ENCODE peak calls at places on chromosomes 3 and 15, in ten cellular contexts. N is WERI-Rb-1; F is heart left ventricle; P is CD8-positive, alpha-beta memory T cell; Z is small intestine; L is upper lobe of left lung; W is sigmoid colon; O is mesendoderm; U is mesenchymal stem cell; G is right cardiac atrium. K is an unnamed sample.

GRCh38 chr15:56996093-56996492 is 77.6 kb downstream of the TCF12 start:
- DNase-seq in N (no peak), F (no peak), P (no peak), Z (no peak), L (no peak), W (no peak), O (no peak), U (no peak), G (no peak), K (no peak)

GRCh38 chr3:45870099-45870498 is 16.2 kb upstream of the CCR9 start:
- DNase-seq in N (no peak), F (no peak), P (peak; percentile 57), Z (peak; percentile 48), L (no peak), W (no peak), O (no peak), U (no peak), G (no peak), K (no peak)

GRCh38 chr3:79729096-79729495 is 38.7 kb downstream of the ROBO1 start:
- DNase-seq in N (no peak), F (no peak), P (no peak), Z (no peak), L (no peak), W (no peak), O (no peak), U (no peak), G (no peak), K (peak; percentile 85)

GRCh38 chr15:63601727-63602185 is 4.6 kb downstream of the FBXL22 start:
- DNase-seq in N (no peak), F (no peak), P (no peak), Z (peak; percentile 73), L (peak; percentile 72), W (no peak), O (no peak), U (no peak), G (no peak), K (no peak)

GRCh38 chr15:87710406-87710805 is 546.1 kb downstream of the NTRK3 start:
- DNase-seq in N (no peak), F (no peak), P (no peak), Z (no peak), L (no peak), W (peak; percentile 89), O (no peak), U (peak; percentile 64), G (peak; percentile 56), K (no peak)

GRCh38 chr3:184712248-184712559 is 340 bp upstream of the MAGEF1 start:
- DNase-seq in N (no peak), F (no peak), P (no peak), Z (no peak), L (no peak), W (no peak), O (no peak), U (no peak), G (no peak), K (no peak)

GRCh38 chr3:115381573-115381912 is 234.5 kb upstream of the ZBTB20 start:
- DNase-seq in N (no peak), F (peak; percentile 82), P (no peak), Z (no peak), L (no peak), W (no peak), O (no peak), U (no peak), G (peak; percentile 72), K (no peak)

GRCh38 chr3:28867836-28868235 is 413.0 kb upstream of the RBMS3 start:
- DNase-seq in N (no peak), F (no peak), P (no peak), Z (no peak), L (no peak), W (no peak), O (no peak), U (no peak), G (no peak), K (no peak)

GRCh38 chr3:83873550-83873949 is 1085.2 kb upstream of the CADM2 start:
- DNase-seq in N (no peak), F (no peak), P (no peak), Z (no peak), L (no peak), W (no peak), O (no peak), U (peak; percentile 13), G (no peak), K (no peak)

GRCh38 chr3:194688946-194689345 is 3.3 kb downstream of the FAM43A start:
- DNase-seq in N (no peak), F (no peak), P (no peak), Z (no peak), L (no peak), W (no peak), O (no peak), U (no peak), G (no peak), K (no peak)

GRCh38 chr3:194686816-194687637 is 1.3 kb downstream of the FAM43A start:
- DNase-seq in N (no peak), F (peak; percentile 72), P (no peak), Z (no peak), L (peak; percentile 92), W (peak; percentile 81), O (peak; percentile 84), U (peak; percentile 71), G (peak; percentile 65), K (no peak)

GRCh38 chr3:194686414-194686815 is 732 bp downstream of the FAM43A start:
- DNase-seq in N (no peak), F (no peak), P (no peak), Z (no peak), L (no peak), W (no peak), O (no peak), U (no peak), G (no peak), K (no peak)

GRCh38 chr3:194688207-194688711 is 2.6 kb downstream of the FAM43A start:
- DNase-seq in N (no peak), F (peak; percentile 66), P (peak; percentile 4), Z (no peak), L (no peak), W (peak; percentile 75), O (peak; percentile 86), U (peak; percentile 46), G (peak; percentile 37), K (no peak)

GRCh38 chr3:194687638-194688206 is 2.0 kb downstream of the FAM43A start:
- DNase-seq in N (no peak), F (peak; percentile 82), P (peak; percentile 62), Z (peak; percentile 64), L (peak; percentile 94), W (peak; percentile 86), O (peak; percentile 97), U (peak; percentile 86), G (peak; percentile 86), K (peak; percentile 37)
- H3K27ac ChIP-seq in N (no peak overlapping the region), F (peak overlapping the region; percentile 90), P (peak overlapping the region; percentile 54), Z (peak overlapping the region; percentile 89), L (peak overlapping the region; percentile 86), W (peak overlapping the region; percentile 87), O (peak overlapping the region; percentile 83), U (no peak overlapping the region), G (peak overlapping the region; percentile 49), K (peak overlapping the region; percentile 34)

GRCh38 chr3:94896994-94897393 is 834.1 kb downstream of the NSUN3 start:
- DNase-seq in N (no peak), F (no peak), P (no peak), Z (no peak), L (no peak), W (no peak), O (no peak), U (no peak), G (no peak), K (no peak)
- H3K27ac ChIP-seq in N (no peak overlapping the region), F (no peak overlapping the region), P (no peak overlapping the region), Z (no peak overlapping the region), L (no peak overlapping the region), W (no peak overlapping the region), O (no peak overlapping the region), U (no peak overlapping the region), G (no peak overlapping the region), K (no peak overlapping the region)

GRCh38 chr3:47761046-47761445 is 20.6 kb downstream of the SMARCC1 start:
- DNase-seq in N (no peak), F (no peak), P (no peak), Z (no peak), L (no peak), W (no peak), O (no peak), U (no peak), G (no peak), K (no peak)

GRCh38 chr3:47766186-47766585 is 15.5 kb downstream of the SMARCC1 start:
- DNase-seq in N (no peak), F (no peak), P (no peak), Z (no peak), L (no peak), W (no peak), O (no peak), U (no peak), G (no peak), K (no peak)

GRCh38 chr3:47758261-47759025 is 23.2 kb downstream of the SMARCC1 start:
- DNase-seq in N (no peak), F (no peak), P (no peak), Z (no peak), L (no peak), W (no peak), O (no peak), U (no peak), G (no peak), K (no peak)

DNA sequence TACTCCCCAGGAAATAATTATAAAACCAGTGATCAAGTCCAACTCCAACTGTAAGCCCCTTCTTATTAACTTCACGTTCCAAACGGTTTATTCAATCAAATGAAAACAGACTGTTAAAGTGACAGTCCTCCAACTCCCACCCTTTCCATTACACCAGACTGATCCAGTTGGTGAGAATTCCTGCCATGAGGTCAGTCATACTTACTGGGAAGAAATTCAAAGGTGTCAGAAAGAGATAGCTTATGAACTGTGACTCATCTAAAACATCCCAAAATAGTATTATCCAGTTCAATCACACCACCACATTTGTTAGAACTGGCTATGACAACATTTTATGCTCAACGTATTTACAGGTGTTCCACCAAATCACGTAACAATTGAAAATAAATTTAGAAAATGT is 19.5 kb downstream of the SMARCC1 start:
- DNase-seq in N (no peak), F (no peak), P (no peak), Z (no peak), L (no peak), W (no peak), O (no peak), U (no peak), G (no peak), K (no peak)
- H3K27ac ChIP-seq in N (no peak overlapping the region), F (no peak overlapping the region), P (peak overlapping the region; percentile 46), Z (no peak overlapping the region), L (no peak overlapping the region), W (no peak overlapping the region), O (no peak overlapping the region), U (no peak overlapping the region), G (no peak overlapping the region), K (no peak overlapping the region)

DNA sequence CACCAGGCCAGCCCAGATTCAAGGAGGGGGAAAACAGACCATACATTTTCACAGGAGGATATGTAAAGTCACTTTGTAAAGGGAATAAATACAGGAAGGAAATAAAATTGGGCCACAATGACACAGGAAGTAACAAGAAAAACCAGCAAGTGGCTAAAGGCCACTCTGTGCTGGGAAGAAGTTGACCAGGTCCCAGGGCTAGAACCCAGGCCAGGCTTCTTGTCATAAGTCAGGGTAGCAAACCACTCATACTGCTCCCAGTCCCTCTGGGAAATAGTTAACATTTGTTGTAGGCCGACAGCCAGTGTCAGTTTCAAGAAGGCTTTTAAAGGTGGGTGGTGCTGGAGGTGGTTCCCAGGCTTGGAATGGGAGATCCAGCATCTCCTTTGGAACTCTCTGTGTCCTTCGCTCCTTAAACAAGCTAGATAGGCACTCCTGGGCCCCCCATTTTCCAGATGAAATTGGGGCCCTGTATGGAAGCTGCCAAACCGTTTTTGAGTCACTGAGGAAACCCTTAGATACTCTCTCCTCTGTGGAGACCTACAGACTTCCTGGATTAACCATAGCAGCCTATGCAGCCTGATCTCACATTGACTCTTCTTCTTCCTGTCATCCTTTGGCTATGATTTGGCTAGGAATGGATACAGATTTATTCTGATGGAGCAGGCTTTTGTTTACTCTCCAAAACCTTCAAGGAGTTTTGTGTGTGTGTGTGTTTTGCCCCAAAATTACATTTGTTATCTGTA is 14.7 kb upstream of the EDC3 start:
- DNase-seq in N (no peak), F (no peak), P (no peak), Z (no peak), L (no peak), W (no peak), O (no peak), U (no peak), G (no peak), K (no peak)
- H3K27ac ChIP-seq in N (no peak overlapping the region), F (no peak overlapping the region), P (no peak overlapping the region), Z (no peak overlapping the region), L (peak overlapping the region; percentile 61), W (no peak overlapping the region), O (no peak overlapping the region), U (no peak overlapping the region), G (no peak overlapping the region), K (no peak overlapping the region)